ENCODE peak calls at places on chromosomes 4 and X, in five cellular contexts. One of them, this sample, is unnamed.

GRCh38 chr4:87042986-87043820 is 108.4 kb downstream of the AFF1 start:
- DNase-seq in adrenal gland: no peak
- DNase-seq in T-cell: no peak
- DNase-seq in stimulated activated CD4-positive, alpha-beta T cell treated with anti-CD3 and anti-CD28 coated beads, Interleukin-1b, Interleukin-23, amount 100 ng/mL, for 24 hours: no peak
- DNase-seq in WTC11: no peak
- DNase-seq in this sample: no peak

GRCh38 chr4:8739820-8740665 is 131.6 kb downstream of the HMX1 start:
- DNase-seq in WTC11: no peak
- DNase-seq in adrenal gland: no peak
- DNase-seq in stimulated activated CD4-positive, alpha-beta T cell treated with anti-CD3 and anti-CD28 coated beads, Interleukin-1b, Interleukin-23, amount 100 ng/mL, for 24 hours: no peak
- DNase-seq in T-cell: no peak
- DNase-seq in this sample: no peak

GRCh38 chr4:86249074-86249473 is 110.8 kb downstream of the MAPK10 start:
- DNase-seq in WTC11: no peak
- DNase-seq in T-cell: no peak
- DNase-seq in adrenal gland: no peak
- DNase-seq in stimulated activated CD4-positive, alpha-beta T cell treated with anti-CD3 and anti-CD28 coated beads, Interleukin-1b, Interleukin-23, amount 100 ng/mL, for 24 hours: no peak
- DNase-seq in this sample: no peak

GRCh38 chr4:16027114-16027513 is 56.7 kb downstream of the PROM1 start:
- DNase-seq in WTC11: no peak
- DNase-seq in stimulated activated CD4-positive, alpha-beta T cell treated with anti-CD3 and anti-CD28 coated beads, Interleukin-1b, Interleukin-23, amount 100 ng/mL, for 24 hours: no peak
- DNase-seq in adrenal gland: peak
- DNase-seq in T-cell: no peak
- DNase-seq in this sample: no peak

GRCh38 chr4:7139167-7139979 is 53.0 kb upstream of the SORCS2 start:
- DNase-seq in WTC11: no peak
- DNase-seq in adrenal gland: no peak
- DNase-seq in stimulated activated CD4-positive, alpha-beta T cell treated with anti-CD3 and anti-CD28 coated beads, Interleukin-1b, Interleukin-23, amount 100 ng/mL, for 24 hours: no peak
- DNase-seq in T-cell: no peak
- DNase-seq in this sample: no peak

GRCh38 chr4:73019462-73020047 is 50.0 kb downstream of the COX18 start:
- DNase-seq in stimulated activated CD4-positive, alpha-beta T cell treated with anti-CD3 and anti-CD28 coated beads, Interleukin-1b, Interleukin-23, amount 100 ng/mL, for 24 hours: no peak
- DNase-seq in WTC11: no peak
- DNase-seq in T-cell: no peak
- DNase-seq in adrenal gland: peak
- DNase-seq in this sample: peak

GRCh38 chrX:39418936-39419659 is 617.8 kb downstream of the MID1IP1 start:
- DNase-seq in adrenal gland: peak
- DNase-seq in T-cell: no peak
- DNase-seq in WTC11: no peak
- DNase-seq in stimulated activated CD4-positive, alpha-beta T cell treated with anti-CD3 and anti-CD28 coated beads, Interleukin-1b, Interleukin-23, amount 100 ng/mL, for 24 hours: no peak
- DNase-seq in this sample: peak

GRCh38 chr4:53489279-53489889 is 101.9 kb downstream of the LNX1 start:
- DNase-seq in stimulated activated CD4-positive, alpha-beta T cell treated with anti-CD3 and anti-CD28 coated beads, Interleukin-1b, Interleukin-23, amount 100 ng/mL, for 24 hours: no peak
- DNase-seq in T-cell: no peak
- DNase-seq in WTC11: no peak
- DNase-seq in adrenal gland: no peak
- DNase-seq in this sample: no peak

GRCh38 chr4:111228396-111228795 is 605.5 kb upstream of the PITX2 start:
- DNase-seq in stimulated activated CD4-positive, alpha-beta T cell treated with anti-CD3 and anti-CD28 coated beads, Interleukin-1b, Interleukin-23, amount 100 ng/mL, for 24 hours: no peak
- DNase-seq in adrenal gland: no peak
- DNase-seq in WTC11: no peak
- DNase-seq in T-cell: no peak
- DNase-seq in this sample: no peak

GRCh38 chr4:41294445-41295062 is 37.8 kb downstream of the UCHL1 start:
- DNase-seq in WTC11: no peak
- DNase-seq in adrenal gland: no peak
- DNase-seq in T-cell: no peak
- DNase-seq in stimulated activated CD4-positive, alpha-beta T cell treated with anti-CD3 and anti-CD28 coated beads, Interleukin-1b, Interleukin-23, amount 100 ng/mL, for 24 hours: no peak
- DNase-seq in this sample: no peak

GRCh38 chr4:3118281-3118680 is 43.8 kb downstream of the HTT start:
- DNase-seq in T-cell: no peak
- DNase-seq in stimulated activated CD4-positive, alpha-beta T cell treated with anti-CD3 and anti-CD28 coated beads, Interleukin-1b, Interleukin-23, amount 100 ng/mL, for 24 hours: no peak
- DNase-seq in WTC11: no peak
- DNase-seq in adrenal gland: no peak
- DNase-seq in this sample: no peak

GRCh38 chr4:97498875-97499274 is 644.4 kb downstream of the STPG2 start:
- DNase-seq in adrenal gland: no peak
- DNase-seq in stimulated activated CD4-positive, alpha-beta T cell treated with anti-CD3 and anti-CD28 coated beads, Interleukin-1b, Interleukin-23, amount 100 ng/mL, for 24 hours: no peak
- DNase-seq in T-cell: no peak
- DNase-seq in WTC11: no peak
- DNase-seq in this sample: no peak

GRCh38 chr4:169151671-169152070 is 119.1 kb downstream of the SH3RF1 start:
- DNase-seq in stimulated activated CD4-positive, alpha-beta T cell treated with anti-CD3 and anti-CD28 coated beads, Interleukin-1b, Interleukin-23, amount 100 ng/mL, for 24 hours: no peak
- DNase-seq in adrenal gland: no peak
- DNase-seq in WTC11: no peak
- DNase-seq in T-cell: no peak
- DNase-seq in this sample: no peak

GRCh38 chrX:55919367-55920221 is 202.0 kb downstream of the RRAGB start:
- DNase-seq in adrenal gland: no peak
- DNase-seq in stimulated activated CD4-positive, alpha-beta T cell treated with anti-CD3 and anti-CD28 coated beads, Interleukin-1b, Interleukin-23, amount 100 ng/mL, for 24 hours: no peak
- DNase-seq in T-cell: no peak
- DNase-seq in WTC11: no peak
- DNase-seq in this sample: no peak

GRCh38 chr4:153542835-153543234 is 76.7 kb downstream of the TMEM131L start:
- DNase-seq in adrenal gland: no peak
- DNase-seq in T-cell: no peak
- DNase-seq in stimulated activated CD4-positive, alpha-beta T cell treated with anti-CD3 and anti-CD28 coated beads, Interleukin-1b, Interleukin-23, amount 100 ng/mL, for 24 hours: no peak
- DNase-seq in WTC11: peak
- DNase-seq in this sample: no peak

GRCh38 chrX:119753639-119754257 is 4.6 kb upstream of the SOWAHD start:
- DNase-seq in stimulated activated CD4-positive, alpha-beta T cell treated with anti-CD3 and anti-CD28 coated beads, Interleukin-1b, Interleukin-23, amount 100 ng/mL, for 24 hours: no peak
- DNase-seq in WTC11: peak
- DNase-seq in T-cell: peak
- DNase-seq in adrenal gland: no peak
- DNase-seq in this sample: no peak

GRCh38 chr4:159229164-159229563 is 126.3 kb downstream of the RAPGEF2 start:
- DNase-seq in T-cell: no peak
- DNase-seq in WTC11: no peak
- DNase-seq in stimulated activated CD4-positive, alpha-beta T cell treated with anti-CD3 and anti-CD28 coated beads, Interleukin-1b, Interleukin-23, amount 100 ng/mL, for 24 hours: no peak
- DNase-seq in adrenal gland: no peak
- DNase-seq in this sample: no peak

GRCh38 chrX:6679550-6679949 is 144.6 kb upstream of the VCX3A start:
- DNase-seq in WTC11: no peak
- DNase-seq in stimulated activated CD4-positive, alpha-beta T cell treated with anti-CD3 and anti-CD28 coated beads, Interleukin-1b, Interleukin-23, amount 100 ng/mL, for 24 hours: no peak
- DNase-seq in adrenal gland: no peak
- DNase-seq in T-cell: no peak
- DNase-seq in this sample: no peak

GRCh38 chr4:48660347-48660746 is 119.7 kb downstream of the FRYL start:
- DNase-seq in T-cell: no peak
- DNase-seq in WTC11: no peak
- DNase-seq in stimulated activated CD4-positive, alpha-beta T cell treated with anti-CD3 and anti-CD28 coated beads, Interleukin-1b, Interleukin-23, amount 100 ng/mL, for 24 hours: no peak
- DNase-seq in adrenal gland: no peak
- DNase-seq in this sample: no peak